ENCODE peak calls at places on chromosomes 4 and X, in seven cellular contexts. B is MM.1S, I is neural progenitor cell, U is PC-3, S is GM23248, Q is SK-N-SH, H is GM23338. A is an unnamed sample. For H3F3A, the result is how much of the 10 kb centered on the place peaks cover.

GRCh38 chr4:82948647-82949204 is 48.2 kb downstream of the THAP9 start:
- DNase-seq in B (no peak), H (no peak), I (no peak), Q (no peak), U (peak), S (peak), A (no peak)

GRCh38 chr4:11397146-11397545 is 31.5 kb downstream of the HS3ST1 start:
- DNase-seq in U (peak), I (no peak), B (no peak), H (no peak), S (no peak), Q (no peak), A (peak)

GRCh38 chrX:150845091-150845490 is 53.4 kb downstream of the CD99L2 start:
- DNase-seq in Q (no peak), H (no peak), U (no peak), B (no peak), I (no peak), S (no peak), A (no peak)

GRCh38 chr4:159389756-159390155 is 286.9 kb downstream of the RAPGEF2 start:
- DNase-seq in Q (no peak), H (no peak), I (no peak), B (no peak), U (no peak), S (no peak), A (no peak)

GRCh38 chrX:625137-625691 is 5.4 kb upstream of the SHOX start:
- DNase-seq in U (no peak), B (no peak), S (no peak), I (no peak), H (no peak), Q (no peak), A (no peak)

GRCh38 chrX:4708970-4709760 is 995.7 kb upstream of the PRKX start:
- DNase-seq in H (no peak), U (peak), I (no peak), S (no peak), Q (no peak), B (no peak), A (peak)

GRCh38 chr4:81040175-81040659 is 9.7 kb downstream of the BMP3 start:
- DNase-seq in H (peak), S (peak), U (peak), B (peak), I (peak), Q (peak), A (no peak)

GRCh38 chrX:29634516-29634915 is 580.8 kb upstream of the MAGEB2 start:
- DNase-seq in U (no peak), Q (no peak), I (no peak), B (no peak), H (no peak), S (peak), A (no peak)

GRCh38 chr4:110644008-110644407 is 21.1 kb upstream of the PITX2 start:
- DNase-seq in B (no peak), I (no peak), U (no peak), H (no peak), S (no peak), Q (no peak), A (no peak)

GRCh38 chr4:3322059-3322550 is 29.3 kb downstream of the RGS12 start:
- DNase-seq in Q (no peak), U (no peak), H (peak), B (no peak), S (peak), I (peak), A (no peak)

GRCh38 chrX:116246261-116246660 is 75.7 kb downstream of the AGTR2 start:
- DNase-seq in I (no peak), H (no peak), U (peak), Q (no peak), B (no peak), S (peak), A (peak)

GRCh38 chr4:82248903-82249632 is 124.7 kb downstream of the HNRNPD start:
- DNase-seq in B (no peak), U (no peak), I (no peak), S (no peak), H (no peak), Q (no peak), A (no peak)

GRCh38 chrX:30887721-30888120 is 1.3 kb downstream of the TAB3 start:
- DNase-seq in H (no peak), I (no peak), B (no peak), Q (no peak), U (no peak), S (no peak), A (no peak)

GRCh38 chr4:68283714-68284113 is 38.2 kb upstream of the TMPRSS11B start:
- DNase-seq in H (no peak), S (no peak), B (no peak), U (peak), I (no peak), Q (no peak), A (peak)

GRCh38 chr4:42152507-42153504 is at the start of gene BEND4:
- DNase-seq in H (peak), Q (peak), U (no peak), S (peak), B (peak), I (peak), A (no peak)

GRCh38 chr4:155134136-155134535 is 74.3 kb upstream of the NPY2R start:
- DNase-seq in S (no peak), U (no peak), I (no peak), Q (no peak), H (no peak), B (no peak), A (no peak)

GRCh38 chrX:47573334-47574095 is 8.7 kb upstream of the TIMP1 start:
- DNase-seq in Q (no peak), U (peak), H (peak), B (no peak), S (peak), I (peak), A (no peak)

GRCh38 chr4:152676052-152676854 is 3.5 kb downstream of the TMEM154 start:
- DNase-seq in Q (no peak), B (peak), I (no peak), S (no peak), H (no peak), U (no peak), A (no peak)

GRCh38 chr4:152673489-152673888 is 6.3 kb downstream of the TMEM154 start:
- DNase-seq in U (no peak), S (no peak), B (no peak), Q (no peak), H (no peak), I (no peak), A (no peak)

GRCh38 chr4:152678841-152679240 is 956 bp downstream of the TMEM154 start:
- DNase-seq in Q (no peak), I (peak), B (no peak), S (peak), U (no peak), H (no peak), A (no peak)

GRCh38 chr4:152672403-152673092 is 7.2 kb downstream of the TMEM154 start:
- DNase-seq in U (no peak), B (no peak), I (no peak), S (no peak), Q (no peak), H (no peak), A (no peak)

DNA sequence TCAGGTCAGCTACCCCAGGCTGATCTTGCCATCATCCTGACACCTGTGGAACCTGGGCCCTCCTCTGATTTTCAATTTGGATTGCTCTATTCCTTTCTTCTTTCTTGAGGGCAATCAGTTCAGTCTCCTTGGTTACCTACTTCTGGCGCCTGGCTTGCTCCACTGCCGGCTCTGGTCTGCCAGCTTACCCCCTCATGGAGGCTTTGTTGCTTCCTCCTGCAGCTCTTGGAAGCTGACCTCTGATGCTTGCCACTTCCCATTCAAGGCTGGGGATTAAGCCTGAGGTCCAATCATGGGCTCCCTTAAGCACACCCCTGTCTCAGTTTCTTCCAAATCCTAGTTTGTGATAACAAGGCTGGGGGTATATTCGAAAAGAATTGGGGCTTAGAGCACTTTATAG is 5.4 kb downstream of the TMEM154 start:
- DNase-seq in Q (no peak), I (peak), U (no peak), B (no peak), H (no peak), S (no peak), A (no peak)
- H3F3A ChIP-seq in Q (under half), I (under half), U (under half), B (under half), H (under half), S (under half), A (under half)

GRCh38 chr4:86957214-86957613 is 22.4 kb downstream of the AFF1 start:
- DNase-seq in H (no peak), B (no peak), Q (no peak), S (peak), U (peak), I (no peak), A (peak)
- H3F3A ChIP-seq in H (under half), B (under half), Q (under half), S (under half), U (under half), I (half or more), A (under half)

DNA sequence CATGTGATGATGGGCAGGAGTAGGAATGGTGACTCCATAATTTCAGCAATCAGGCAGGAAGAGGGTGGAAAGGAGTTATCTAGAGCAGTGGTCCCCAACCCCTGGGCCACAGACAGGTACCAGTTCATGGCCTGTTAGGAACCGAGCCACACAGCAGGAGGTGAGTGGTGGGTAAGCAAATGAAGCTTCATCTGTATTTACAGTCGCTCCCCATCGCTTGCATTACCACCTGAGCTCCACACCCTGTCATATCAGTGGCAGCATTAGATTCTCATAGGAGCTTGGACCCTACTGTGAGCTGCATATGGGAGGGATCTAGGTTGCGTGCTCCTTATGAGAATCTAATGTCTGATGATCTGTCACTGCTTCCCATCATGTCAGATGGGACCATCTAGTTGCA is 1.4 kb upstream of the TLR10 start:
- DNase-seq in U (no peak), S (no peak), B (no peak), I (no peak), Q (no peak), H (no peak), A (no peak)
- H3F3A ChIP-seq in U (under half), S (under half), B (under half), I (under half), Q (under half), H (under half), A (under half)

GRCh38 chrX:136867518-136867917 is 13.0 kb downstream of the RBMX start:
- DNase-seq in S (peak), I (no peak), H (no peak), Q (no peak), B (no peak), U (no peak), A (no peak)
- H3F3A ChIP-seq in S (under half), I (half or more), H (under half), Q (under half), B (under half), U (under half), A (half or more)

GRCh38 chr4:1039493-1040343 is 28.3 kb downstream of the FGFRL1 start:
- DNase-seq in I (peak), Q (no peak), U (peak), S (peak), H (no peak), B (no peak), A (no peak)
- H3F3A ChIP-seq in I (under half), Q (under half), U (under half), S (under half), H (under half), B (under half), A (under half)

GRCh38 chr4:153570228-153570973 is 104.2 kb downstream of the TMEM131L start:
- DNase-seq in S (no peak), Q (no peak), H (no peak), I (no peak), B (no peak), U (no peak), A (no peak)
- H3F3A ChIP-seq in S (under half), Q (under half), H (under half), I (under half), B (under half), U (under half), A (under half)

GRCh38 chr4:15786743-15787142 is 8.6 kb downstream of the CD38 start:
- DNase-seq in I (no peak), U (no peak), S (no peak), Q (no peak), H (no peak), B (no peak), A (no peak)
- H3F3A ChIP-seq in I (under half), U (under half), S (under half), Q (under half), H (under half), B (under half), A (under half)

GRCh38 chrX:48918303-48918643 is 551 bp downstream of the PIM2 start:
- DNase-seq in S (no peak), B (no peak), U (no peak), I (peak), Q (no peak), H (no peak), A (no peak)

GRCh38 chrX:48919360-48919821 is 567 bp upstream of the PIM2 start:
- DNase-seq in U (no peak), S (peak), Q (peak), H (peak), I (no peak), B (peak), A (no peak)

GRCh38 chrX:48914593-48915493 is 3.4 kb upstream of the SLC35A2 start:
- DNase-seq in I (no peak), H (no peak), Q (no peak), S (no peak), B (no peak), U (no peak), A (no peak)

GRCh38 chrX:48918644-48919340 is at the start of gene PIM2:
- DNase-seq in I (peak), S (peak), B (peak), U (peak), H (peak), Q (peak), A (peak)

DNA sequence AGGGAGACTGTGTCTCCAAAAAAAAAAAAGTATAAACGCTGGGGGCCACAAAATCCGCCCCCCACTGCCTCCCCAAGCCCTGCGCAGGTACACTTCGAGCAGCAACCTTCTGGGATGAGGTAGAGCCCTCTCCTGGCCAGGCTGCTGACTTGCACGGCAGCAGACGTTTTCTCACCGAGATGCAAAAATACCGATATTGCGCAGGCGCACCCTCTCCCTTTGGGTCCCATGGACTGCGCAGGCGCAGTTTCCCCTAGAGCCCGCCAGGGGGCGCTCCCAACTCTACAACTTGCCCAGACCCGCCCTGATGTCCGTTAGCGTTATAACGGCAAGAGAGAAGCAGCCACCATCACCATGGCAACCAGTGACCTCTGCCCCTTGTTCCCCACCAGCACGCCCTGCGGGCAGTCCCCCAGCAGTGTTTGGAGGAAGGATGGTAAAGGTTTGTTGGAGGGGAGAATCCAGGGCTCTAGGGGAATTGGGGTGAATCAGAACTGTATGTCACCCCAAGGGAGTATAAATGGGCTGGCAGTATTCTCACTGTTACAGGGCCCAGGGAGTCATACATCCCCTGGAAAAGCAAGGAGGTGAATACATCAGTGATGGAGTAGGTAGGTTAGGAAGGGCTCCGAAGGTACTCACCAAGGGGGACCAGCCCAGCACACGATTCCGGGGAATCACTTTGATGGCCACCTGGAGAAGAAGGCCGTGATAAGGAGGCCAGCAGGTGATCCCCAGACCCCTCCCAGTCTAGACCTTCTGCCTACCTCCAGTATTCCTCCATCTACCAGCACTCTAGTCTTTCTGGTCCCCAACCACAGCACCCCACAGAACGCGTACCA is 1.5 kb downstream of the PIM2 start:
- DNase-seq in H (peak), I (peak), U (peak), Q (peak), B (peak), S (peak), A (peak)
- H3F3A ChIP-seq in H (under half), I (under half), U (under half), Q (under half), B (half or more), S (under half), A (under half)

DNA sequence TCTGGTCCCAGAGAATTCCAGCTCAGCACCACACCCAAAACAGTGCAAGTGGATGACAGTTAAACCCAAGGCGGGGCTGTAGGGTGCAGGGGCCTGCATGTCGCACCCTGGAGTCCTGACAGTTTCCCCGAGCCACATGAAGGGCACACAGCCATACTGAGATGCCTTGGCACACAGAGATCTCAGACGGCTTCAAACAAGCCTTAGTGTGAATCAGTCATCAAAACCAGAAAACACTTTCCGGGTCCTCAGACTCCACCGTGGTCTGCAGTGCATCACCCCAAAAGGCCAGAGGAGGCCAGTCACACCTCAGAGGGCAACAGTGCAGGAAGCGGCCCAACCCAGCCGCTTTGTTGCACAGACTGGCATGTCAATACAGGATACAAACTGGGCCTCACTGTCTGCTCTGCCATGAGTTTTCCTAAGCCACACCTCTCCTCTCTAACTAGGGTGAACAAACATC is 64.6 kb upstream of the ENPP6 start:
- DNase-seq in B (peak), S (peak), U (no peak), I (peak), Q (no peak), H (peak), A (no peak)
- H3F3A ChIP-seq in B (half or more), S (under half), U (under half), I (under half), Q (under half), H (under half), A (under half)